ENCODE peak calls at places on chromosomes 2 and 18, in four cellular contexts. M, R, L and K are unnamed samples.

GRCh38 chr2:28394331-28394877 is 1.7 kb downstream of the FOSL2 start:
- DNase-seq in M (peak), R (no peak), L (peak), K (no peak)

GRCh38 chr18:35582899-35583558 is 1.5 kb downstream of the GALNT1 start:
- DNase-seq in M (no peak), R (no peak), L (no peak), K (peak)

GRCh38 chr2:191917967-191918651 is 71.2 kb upstream of the CAVIN2 start:
- DNase-seq in M (no peak), R (no peak), L (no peak), K (no peak)

GRCh38 chr18:36850527-36851201 is 21.7 kb downstream of the KIAA1328 start:
- DNase-seq in M (no peak), R (no peak), L (peak), K (peak)

GRCh38 chr2:235001237-235002133 is 49.7 kb downstream of the SH3BP4 start:
- DNase-seq in M (no peak), R (peak), L (no peak), K (no peak)

GRCh38 chr2:72579595-72580180 is 246.1 kb downstream of the EXOC6B start:
- DNase-seq in M (no peak), R (no peak), L (peak), K (peak)

GRCh38 chr2:66843856-66844255 is 408.9 kb downstream of the MEIS1 start:
- DNase-seq in M (no peak), R (no peak), L (no peak), K (no peak)

GRCh38 chr2:223846524-223846923 is 9.1 kb upstream of the AP1S3 start:
- DNase-seq in M (no peak), R (no peak), L (peak), K (peak)

GRCh38 chr2:202494300-202494699 is 118.2 kb downstream of the BMPR2 start:
- DNase-seq in M (no peak), R (no peak), L (peak), K (peak)

GRCh38 chr18:48913201-48913600 is 37.6 kb downstream of the SMAD7 start:
- DNase-seq in M (peak), R (peak), L (no peak), K (no peak)

GRCh38 chr2:101027852-101028251 is 25.8 kb downstream of the RPL31 start:
- DNase-seq in M (no peak), R (no peak), L (no peak), K (no peak)

GRCh38 chr2:32366595-32366994 is 9.8 kb downstream of the BIRC6 start:
- DNase-seq in M (no peak), R (no peak), L (no peak), K (no peak)

GRCh38 chr2:1460851-1461418 is 47.7 kb downstream of the TPO start:
- DNase-seq in M (no peak), R (no peak), L (no peak), K (no peak)

GRCh38 chr2:169637620-169638019 is 53.5 kb downstream of the PPIG start:
- DNase-seq in M (no peak), R (no peak), L (no peak), K (no peak)

GRCh38 chr18:37385846-37386435 is 179.7 kb downstream of the CELF4 start:
- DNase-seq in M (no peak), R (no peak), L (peak), K (peak)

GRCh38 chr2:98484652-98485452 is 40.2 kb downstream of the INPP4A start:
- DNase-seq in M (peak), R (no peak), L (no peak), K (no peak)
- H3K4me3 ChIP-seq in M (no peak), R (no peak), L (no peak), K (no peak)

GRCh38 chr2:119010336-119010735 is 68.3 kb downstream of the MARCO start:
- DNase-seq in M (no peak), R (peak), L (no peak), K (no peak)

GRCh38 chr2:119011910-119012209 is 69.9 kb downstream of the MARCO start:
- DNase-seq in M (no peak), R (peak), L (no peak), K (no peak)

GRCh38 chr2:119009110-119009509 is 67.1 kb downstream of the MARCO start:
- DNase-seq in M (no peak), R (peak), L (no peak), K (no peak)

GRCh38 chr2:119012345-119013301 is 70.6 kb downstream of the MARCO start:
- DNase-seq in M (no peak), R (peak), L (no peak), K (no peak)

DNA sequence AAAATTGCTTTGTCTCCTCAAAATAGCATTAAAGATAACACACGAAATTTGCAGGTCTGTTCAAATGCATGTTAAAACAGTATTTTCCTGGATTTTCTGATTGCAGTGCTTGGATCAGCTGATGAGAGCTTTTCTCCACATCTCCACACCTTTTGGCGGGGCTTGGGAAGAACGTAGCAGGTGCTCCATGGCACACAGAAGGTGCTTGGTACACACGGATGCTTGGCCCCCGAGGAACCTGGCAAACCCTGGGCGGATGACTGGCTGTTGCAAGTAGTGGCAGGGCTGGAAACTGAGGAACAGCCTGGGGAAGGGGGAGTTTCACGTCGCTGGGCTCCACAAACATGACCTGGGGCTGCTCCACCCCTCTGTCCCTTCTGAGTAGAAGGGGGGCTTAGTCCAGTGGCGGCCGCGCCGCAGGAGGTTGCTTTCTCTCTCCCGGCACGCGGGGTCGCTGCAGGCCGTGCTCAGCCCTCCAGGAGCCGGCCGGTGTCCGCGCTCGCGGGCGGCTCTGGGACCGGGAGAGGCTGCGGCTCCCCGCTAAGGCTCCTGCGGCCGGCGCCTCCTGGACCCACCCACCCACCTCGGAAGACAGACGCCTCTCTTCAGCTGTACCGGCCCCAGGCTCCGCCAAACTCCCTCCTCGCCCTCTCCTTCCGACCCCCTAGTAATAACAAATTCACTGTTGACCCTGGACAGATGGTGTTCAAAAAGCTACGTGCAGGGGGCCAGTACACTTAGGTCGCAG is 69.3 kb downstream of the MARCO start:
- DNase-seq in M (no peak), R (peak), L (peak), K (peak)
- TF ChIP-seq CTCF in M (no peak), R (peak), L (peak), K (peak)

GRCh38 chr2:88080545-88080944 is 12.9 kb downstream of the SMYD1 start:
- DNase-seq in M (no peak), R (no peak), L (no peak), K (no peak)

GRCh38 chr2:88078624-88079169 is 11.1 kb downstream of the SMYD1 start:
- DNase-seq in M (no peak), R (no peak), L (no peak), K (no peak)

GRCh38 chr2:88074150-88074549 is 6.5 kb downstream of the SMYD1 start:
- DNase-seq in M (no peak), R (no peak), L (no peak), K (no peak)

GRCh38 chr2:88074854-88075292 is 7.2 kb downstream of the SMYD1 start:
- DNase-seq in M (no peak), R (no peak), L (no peak), K (no peak)

DNA sequence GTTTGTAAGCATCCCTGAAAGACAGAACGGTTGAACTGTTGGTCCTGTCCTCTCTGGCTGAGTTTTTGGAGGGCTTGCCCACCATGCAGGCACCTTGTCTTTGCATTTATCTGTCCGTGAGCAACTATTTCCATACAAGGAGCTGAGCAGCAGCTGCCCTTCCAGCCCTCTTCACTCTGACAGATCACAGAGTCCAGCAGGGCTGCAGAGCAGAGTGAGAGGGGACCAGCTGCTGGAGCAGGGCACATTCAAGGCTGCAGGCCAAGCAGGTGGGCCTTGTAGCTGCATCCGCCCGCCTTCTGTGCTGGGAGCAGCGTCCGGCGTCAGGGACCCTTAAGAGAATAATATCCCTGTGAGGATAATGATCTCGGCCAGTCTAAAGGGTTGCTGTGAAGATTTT is 9.5 kb downstream of the SMYD1 start:
- DNase-seq in M (no peak), R (no peak), L (no peak), K (peak)
- H3K4me3 ChIP-seq in M (no peak), R (no peak), L (no peak), K (no peak)

DNA sequence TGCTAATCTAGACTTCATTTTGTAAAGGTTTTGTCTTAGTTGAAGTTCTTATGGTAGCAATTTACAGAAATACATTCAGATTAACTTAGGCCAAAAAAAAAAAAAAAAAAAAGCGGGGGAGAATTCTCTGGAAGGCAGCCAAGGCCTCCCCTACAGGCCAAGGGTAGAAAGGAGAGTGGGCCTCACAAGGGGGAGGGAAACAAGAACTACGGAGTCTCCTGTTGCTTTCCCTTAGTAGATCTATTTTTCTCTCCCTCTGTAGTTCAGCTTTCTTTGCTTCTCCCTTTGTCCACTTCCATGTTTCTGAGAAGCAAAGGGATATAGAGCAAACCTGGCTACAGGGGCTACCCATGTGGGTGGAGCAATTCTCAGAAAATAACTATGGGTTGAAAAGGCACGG is 2.4 kb upstream of the STK11IP start:
- DNase-seq in M (no peak), R (peak), L (no peak), K (peak)
- TF ChIP-seq CTCF in M (no peak), R (peak), L (no peak), K (no peak)

GRCh38 chr18:9221661-9222060 is 85.1 kb downstream of the ANKRD12 start:
- DNase-seq in M (no peak), R (no peak), L (no peak), K (no peak)
- H3K4me3 ChIP-seq in M (no peak), R (no peak), L (no peak), K (no peak)